ENCODE peak calls at places on chromosome 19, in seven cellular contexts. One of them, this sample, is unnamed.

GRCh38 chr19:3762501-3763459 is at the start of gene MRPL54:
- DNase-seq in AG09309: peak
- DNase-seq in thoracic aorta: peak
- DNase-seq in brain microvascular endothelial cell: peak
- DNase-seq in choroid plexus epithelial cell: peak
- DNase-seq in cardiac fibroblast: peak
- DNase-seq in fibroblast of mammary gland: peak
- DNase-seq in this sample: peak

GRCh38 chr19:53504903-53505302 is 33.0 kb upstream of the ZNF331 start:
- DNase-seq in choroid plexus epithelial cell: peak
- DNase-seq in fibroblast of mammary gland: peak
- DNase-seq in brain microvascular endothelial cell: no peak
- DNase-seq in cardiac fibroblast: peak
- DNase-seq in AG09309: no peak
- DNase-seq in thoracic aorta: no peak
- DNase-seq in this sample: no peak

GRCh38 chr19:19866599-19867248 is 1.0 kb downstream of the ZNF253 start:
- DNase-seq in cardiac fibroblast: peak
- DNase-seq in AG09309: no peak
- DNase-seq in choroid plexus epithelial cell: peak
- DNase-seq in brain microvascular endothelial cell: no peak
- DNase-seq in fibroblast of mammary gland: peak
- DNase-seq in thoracic aorta: no peak
- DNase-seq in this sample: peak

GRCh38 chr19:35228177-35228930 is at the start of gene FAM187B:
- DNase-seq in cardiac fibroblast: no peak
- DNase-seq in AG09309: no peak
- DNase-seq in thoracic aorta: no peak
- DNase-seq in choroid plexus epithelial cell: no peak
- DNase-seq in fibroblast of mammary gland: no peak
- DNase-seq in brain microvascular endothelial cell: no peak
- DNase-seq in this sample: no peak

GRCh38 chr19:54464624-54465266 is 1.2 kb upstream of the LENG9 start:
- DNase-seq in thoracic aorta: peak
- DNase-seq in choroid plexus epithelial cell: peak
- DNase-seq in AG09309: no peak
- DNase-seq in cardiac fibroblast: peak
- DNase-seq in fibroblast of mammary gland: peak
- DNase-seq in brain microvascular endothelial cell: peak
- DNase-seq in this sample: peak

GRCh38 chr19:29524912-29525870 is 603 bp upstream of the VSTM2B start:
- DNase-seq in choroid plexus epithelial cell: no peak
- DNase-seq in fibroblast of mammary gland: no peak
- DNase-seq in brain microvascular endothelial cell: no peak
- DNase-seq in cardiac fibroblast: no peak
- DNase-seq in thoracic aorta: no peak
- DNase-seq in AG09309: no peak
- DNase-seq in this sample: no peak

GRCh38 chr19:40609561-40610395 is 8.6 kb downstream of the LTBP4 start:
- DNase-seq in choroid plexus epithelial cell: peak
- DNase-seq in thoracic aorta: peak
- DNase-seq in fibroblast of mammary gland: peak
- DNase-seq in AG09309: no peak
- DNase-seq in cardiac fibroblast: peak
- DNase-seq in brain microvascular endothelial cell: peak
- DNase-seq in this sample: peak

GRCh38 chr19:8482696-8483095 is 19.7 kb downstream of the PRAM1 start:
- DNase-seq in fibroblast of mammary gland: no peak
- DNase-seq in thoracic aorta: no peak
- DNase-seq in AG09309: no peak
- DNase-seq in choroid plexus epithelial cell: no peak
- DNase-seq in cardiac fibroblast: no peak
- DNase-seq in brain microvascular endothelial cell: no peak
- DNase-seq in this sample: no peak

GRCh38 chr19:53991224-53992113 is at the start of gene CACNG6:
- DNase-seq in cardiac fibroblast: peak
- DNase-seq in thoracic aorta: no peak
- DNase-seq in AG09309: no peak
- DNase-seq in choroid plexus epithelial cell: no peak
- DNase-seq in fibroblast of mammary gland: no peak
- DNase-seq in brain microvascular endothelial cell: no peak
- DNase-seq in this sample: no peak

GRCh38 chr19:11551603-11552235 is 7.3 kb downstream of the ELOF1 start:
- DNase-seq in choroid plexus epithelial cell: no peak
- DNase-seq in AG09309: no peak
- DNase-seq in fibroblast of mammary gland: no peak
- DNase-seq in brain microvascular endothelial cell: no peak
- DNase-seq in thoracic aorta: no peak
- DNase-seq in cardiac fibroblast: peak
- DNase-seq in this sample: no peak

GRCh38 chr19:35117017-35117570 is 1.5 kb downstream of the FXYD3 start:
- DNase-seq in choroid plexus epithelial cell: no peak
- DNase-seq in fibroblast of mammary gland: no peak
- DNase-seq in brain microvascular endothelial cell: no peak
- DNase-seq in AG09309: no peak
- DNase-seq in cardiac fibroblast: no peak
- DNase-seq in thoracic aorta: no peak
- DNase-seq in this sample: no peak

GRCh38 chr19:31264379-31264778 is 84.9 kb downstream of the TSHZ3 start:
- DNase-seq in thoracic aorta: no peak
- DNase-seq in fibroblast of mammary gland: no peak
- DNase-seq in choroid plexus epithelial cell: no peak
- DNase-seq in brain microvascular endothelial cell: no peak
- DNase-seq in AG09309: no peak
- DNase-seq in cardiac fibroblast: no peak
- DNase-seq in this sample: no peak

GRCh38 chr19:49422407-49423277 is 599 bp downstream of the PTH2 start:
- DNase-seq in thoracic aorta: no peak
- DNase-seq in choroid plexus epithelial cell: peak
- DNase-seq in fibroblast of mammary gland: peak
- DNase-seq in brain microvascular endothelial cell: no peak
- DNase-seq in AG09309: no peak
- DNase-seq in cardiac fibroblast: peak
- DNase-seq in this sample: no peak

GRCh38 chr19:12733369-12733896 is 1.1 kb downstream of the TRIR start:
- DNase-seq in brain microvascular endothelial cell: no peak
- DNase-seq in fibroblast of mammary gland: peak
- DNase-seq in thoracic aorta: no peak
- DNase-seq in choroid plexus epithelial cell: peak
- DNase-seq in AG09309: no peak
- DNase-seq in cardiac fibroblast: peak
- DNase-seq in this sample: no peak

GRCh38 chr19:8529369-8530006 is 15.5 kb upstream of the ZNF414 start:
- DNase-seq in cardiac fibroblast: no peak
- DNase-seq in fibroblast of mammary gland: no peak
- DNase-seq in brain microvascular endothelial cell: no peak
- DNase-seq in thoracic aorta: no peak
- DNase-seq in AG09309: no peak
- DNase-seq in choroid plexus epithelial cell: no peak
- DNase-seq in this sample: no peak

GRCh38 chr19:8352134-8352827 is 9.2 kb upstream of the KANK3 start:
- DNase-seq in thoracic aorta: no peak
- DNase-seq in cardiac fibroblast: peak
- DNase-seq in brain microvascular endothelial cell: peak
- DNase-seq in choroid plexus epithelial cell: peak
- DNase-seq in AG09309: no peak
- DNase-seq in fibroblast of mammary gland: no peak
- DNase-seq in this sample: no peak

DNA sequence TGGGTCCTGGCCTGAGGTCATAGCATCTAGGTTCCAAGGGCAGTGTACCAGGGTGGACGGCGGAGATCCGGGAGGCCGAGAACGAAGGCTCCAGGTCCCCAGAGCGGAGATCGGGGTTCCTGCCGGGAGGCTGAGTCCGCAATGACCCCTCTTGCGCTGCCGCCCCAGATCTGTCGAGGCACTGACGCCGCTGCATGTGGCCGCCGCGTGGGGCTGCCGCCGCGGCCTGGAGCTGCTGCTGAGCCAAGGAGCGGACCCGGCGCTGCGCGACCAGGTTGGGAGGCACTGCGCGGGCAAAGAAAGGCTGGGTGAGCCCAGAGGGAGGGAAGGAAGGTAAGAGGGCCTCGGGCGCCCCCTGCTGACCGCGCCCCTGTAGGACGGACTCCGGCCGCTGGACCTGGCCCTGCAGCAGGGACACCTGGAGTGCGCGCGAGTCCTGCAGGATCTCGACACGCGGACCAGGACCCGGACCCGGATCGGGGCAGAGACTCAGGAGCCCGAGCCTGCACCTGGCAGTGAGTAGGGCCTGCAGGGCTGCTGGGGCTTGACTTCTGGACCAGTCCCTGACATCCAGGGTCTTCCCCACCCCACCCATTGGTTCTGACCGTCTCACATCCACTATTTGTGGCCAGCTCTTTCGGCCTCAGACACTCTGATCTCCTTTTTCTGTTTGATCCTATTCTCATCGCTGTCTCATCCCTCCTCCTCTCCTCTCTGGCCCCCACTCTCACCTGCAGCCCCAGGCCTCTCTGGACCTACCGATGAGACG is 971 bp downstream of the ANKLE1 start:
- DNase-seq in AG09309: no peak
- DNase-seq in fibroblast of mammary gland: peak
- DNase-seq in brain microvascular endothelial cell: peak
- DNase-seq in cardiac fibroblast: peak
- DNase-seq in choroid plexus epithelial cell: peak
- DNase-seq in thoracic aorta: no peak
- DNase-seq in this sample: peak
- H3K4me3 ChIP-seq in AG09309: peak
- H3K4me3 ChIP-seq in fibroblast of mammary gland: peak
- H3K4me3 ChIP-seq in brain microvascular endothelial cell: peak
- H3K4me3 ChIP-seq in cardiac fibroblast: peak
- H3K4me3 ChIP-seq in choroid plexus epithelial cell: peak
- H3K4me3 ChIP-seq in thoracic aorta: peak
- H3K4me3 ChIP-seq in this sample: peak

DNA sequence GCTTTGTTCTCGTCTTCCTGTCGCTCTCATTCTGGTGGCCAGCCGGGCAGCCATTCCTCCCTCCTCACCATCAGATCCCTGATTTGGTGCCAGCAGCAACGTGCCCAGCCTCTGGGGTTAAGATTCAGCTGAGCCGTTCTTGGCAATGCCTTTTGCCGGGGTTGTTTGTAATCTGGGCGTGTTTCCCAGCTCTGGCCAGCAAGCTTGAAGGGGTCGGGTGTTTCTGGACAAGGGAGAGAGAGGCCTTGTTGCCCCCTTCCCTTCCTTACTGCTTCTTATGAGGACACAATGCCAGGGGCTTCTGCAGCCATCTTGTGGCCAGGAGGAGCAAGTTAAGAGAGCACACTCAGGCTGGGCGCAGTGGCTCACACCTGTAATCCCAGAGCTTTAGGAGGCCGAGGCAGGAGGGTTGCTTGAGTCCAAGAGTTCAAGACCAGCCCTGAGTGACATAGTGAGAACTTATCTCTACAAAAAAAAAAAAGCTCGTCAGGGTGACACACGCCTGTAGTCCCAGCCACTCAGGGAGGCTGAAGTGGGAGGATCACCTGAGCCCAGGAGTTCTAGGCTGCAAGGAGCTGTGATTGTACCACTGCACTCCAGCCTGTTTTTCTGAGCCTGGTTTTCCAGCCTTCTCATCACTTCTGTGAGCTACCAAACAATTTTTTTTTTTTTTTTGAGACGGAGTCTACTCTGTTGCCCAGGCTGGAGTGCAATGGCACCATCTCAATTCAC is 10.7 kb upstream of the CRTC1 start:
- DNase-seq in thoracic aorta: no peak
- DNase-seq in AG09309: no peak
- DNase-seq in cardiac fibroblast: peak
- DNase-seq in fibroblast of mammary gland: peak
- DNase-seq in choroid plexus epithelial cell: peak
- DNase-seq in brain microvascular endothelial cell: no peak
- DNase-seq in this sample: no peak
- TF ChIP-seq CTCF in thoracic aorta: peak
- TF ChIP-seq CTCF in AG09309: peak
- TF ChIP-seq CTCF in cardiac fibroblast: peak
- TF ChIP-seq CTCF in fibroblast of mammary gland: peak
- TF ChIP-seq CTCF in choroid plexus epithelial cell: peak
- TF ChIP-seq CTCF in brain microvascular endothelial cell: peak
- TF ChIP-seq CTCF in this sample: peak

GRCh38 chr19:47418595-47419036 is 711 bp downstream of the MEIS3 start:
- DNase-seq in brain microvascular endothelial cell: no peak
- DNase-seq in cardiac fibroblast: no peak
- DNase-seq in choroid plexus epithelial cell: no peak
- DNase-seq in AG09309: no peak
- DNase-seq in fibroblast of mammary gland: no peak
- DNase-seq in thoracic aorta: no peak
- DNase-seq in this sample: no peak

GRCh38 chr19:47419037-47419783 is at the start of gene MEIS3:
- DNase-seq in brain microvascular endothelial cell: no peak
- DNase-seq in cardiac fibroblast: no peak
- DNase-seq in choroid plexus epithelial cell: no peak
- DNase-seq in fibroblast of mammary gland: no peak
- DNase-seq in AG09309: no peak
- DNase-seq in thoracic aorta: no peak
- DNase-seq in this sample: no peak

GRCh38 chr19:47417746-47418594 is 1.4 kb downstream of the MEIS3 start:
- DNase-seq in fibroblast of mammary gland: no peak
- DNase-seq in choroid plexus epithelial cell: no peak
- DNase-seq in cardiac fibroblast: peak
- DNase-seq in thoracic aorta: no peak
- DNase-seq in AG09309: no peak
- DNase-seq in brain microvascular endothelial cell: no peak
- DNase-seq in this sample: no peak

GRCh38 chr19:47421244-47421786 is 2.0 kb upstream of the MEIS3 start:
- DNase-seq in choroid plexus epithelial cell: no peak
- DNase-seq in cardiac fibroblast: no peak
- DNase-seq in fibroblast of mammary gland: no peak
- DNase-seq in thoracic aorta: no peak
- DNase-seq in AG09309: no peak
- DNase-seq in brain microvascular endothelial cell: no peak
- DNase-seq in this sample: no peak

GRCh38 chr19:47419789-47420188 is 462 bp upstream of the MEIS3 start:
- DNase-seq in fibroblast of mammary gland: no peak
- DNase-seq in choroid plexus epithelial cell: no peak
- DNase-seq in AG09309: no peak
- DNase-seq in cardiac fibroblast: no peak
- DNase-seq in brain microvascular endothelial cell: no peak
- DNase-seq in thoracic aorta: no peak
- DNase-seq in this sample: no peak
- H3K4me3 ChIP-seq in fibroblast of mammary gland: no peak
- H3K4me3 ChIP-seq in choroid plexus epithelial cell: no peak
- H3K4me3 ChIP-seq in AG09309: no peak
- H3K4me3 ChIP-seq in cardiac fibroblast: no peak
- H3K4me3 ChIP-seq in brain microvascular endothelial cell: no peak
- H3K4me3 ChIP-seq in thoracic aorta: no peak
- H3K4me3 ChIP-seq in this sample: no peak

GRCh38 chr19:58519087-58519354 is 589 bp downstream of the ZBTB45 start:
- DNase-seq in brain microvascular endothelial cell: peak
- DNase-seq in thoracic aorta: no peak
- DNase-seq in fibroblast of mammary gland: peak
- DNase-seq in cardiac fibroblast: peak
- DNase-seq in choroid plexus epithelial cell: peak
- DNase-seq in AG09309: peak
- DNase-seq in this sample: no peak
- TF ChIP-seq CTCF in brain microvascular endothelial cell: peak
- TF ChIP-seq CTCF in thoracic aorta: no peak
- TF ChIP-seq CTCF in fibroblast of mammary gland: peak
- TF ChIP-seq CTCF in cardiac fibroblast: peak
- TF ChIP-seq CTCF in choroid plexus epithelial cell: peak
- TF ChIP-seq CTCF in AG09309: peak
- TF ChIP-seq CTCF in this sample: peak

This sample was measured in GM12864.